ENCODE peak calls at places on chromosomes 3 and 15, in eight cellular contexts. One of them, this sample, is unnamed.
A peak's percentile ranks its signal among the peaks of the same experiment; 100 is the strongest.

GRCh38 chr15:29815000-29815704 is 7.1 kb downstream of the TJP1 start:
- DNase-seq in astrocyte: peak; percentile 37
- DNase-seq in GM03348: no peak
- DNase-seq in CD4-positive, alpha-beta T cell: no peak
- DNase-seq in activated gamma-delta T cell treated with Interleukin-2 at 50 U/mL for 16 hours: no peak
- DNase-seq in iris pigment epithelial cell: no peak
- DNase-seq in T-cell: no peak
- DNase-seq in mucosa of gallbladder: no peak
- DNase-seq in this sample: no peak

GRCh38 chr15:27861171-27861570 is 237.9 kb downstream of the OCA2 start:
- DNase-seq in activated gamma-delta T cell treated with Interleukin-2 at 50 U/mL for 16 hours: no peak
- DNase-seq in iris pigment epithelial cell: no peak
- DNase-seq in mucosa of gallbladder: no peak
- DNase-seq in CD4-positive, alpha-beta T cell: no peak
- DNase-seq in GM03348: no peak
- DNase-seq in T-cell: no peak
- DNase-seq in astrocyte: no peak
- DNase-seq in this sample: no peak

GRCh38 chr3:50481992-50482391 is 21.4 kb downstream of the CACNA2D2 start:
- DNase-seq in activated gamma-delta T cell treated with Interleukin-2 at 50 U/mL for 16 hours: no peak
- DNase-seq in mucosa of gallbladder: no peak
- DNase-seq in iris pigment epithelial cell: no peak
- DNase-seq in astrocyte: no peak
- DNase-seq in T-cell: no peak
- DNase-seq in GM03348: no peak
- DNase-seq in CD4-positive, alpha-beta T cell: no peak
- DNase-seq in this sample: no peak

GRCh38 chr3:127411083-127411727 is 123.4 kb upstream of the PRR20G start:
- DNase-seq in mucosa of gallbladder: no peak
- DNase-seq in T-cell: no peak
- DNase-seq in astrocyte: no peak
- DNase-seq in CD4-positive, alpha-beta T cell: no peak
- DNase-seq in GM03348: no peak
- DNase-seq in activated gamma-delta T cell treated with Interleukin-2 at 50 U/mL for 16 hours: no peak
- DNase-seq in iris pigment epithelial cell: no peak
- DNase-seq in this sample: no peak

GRCh38 chr15:101022876-101023275 is 103.7 kb downstream of the LRRK1 start:
- DNase-seq in T-cell: no peak
- DNase-seq in CD4-positive, alpha-beta T cell: no peak
- DNase-seq in astrocyte: no peak
- DNase-seq in iris pigment epithelial cell: no peak
- DNase-seq in mucosa of gallbladder: no peak
- DNase-seq in GM03348: no peak
- DNase-seq in activated gamma-delta T cell treated with Interleukin-2 at 50 U/mL for 16 hours: no peak
- DNase-seq in this sample: no peak

GRCh38 chr3:45644467-45645201 is 44.6 kb upstream of the SACM1L start:
- DNase-seq in GM03348: peak; percentile 77
- DNase-seq in iris pigment epithelial cell: peak; percentile 95
- DNase-seq in astrocyte: peak; percentile 90
- DNase-seq in CD4-positive, alpha-beta T cell: no peak
- DNase-seq in activated gamma-delta T cell treated with Interleukin-2 at 50 U/mL for 16 hours: no peak
- DNase-seq in T-cell: no peak
- DNase-seq in mucosa of gallbladder: no peak
- DNase-seq in this sample: peak; percentile 85

GRCh38 chr15:56468271-56468912 is 3.5 kb upstream of the MNS1 start:
- DNase-seq in mucosa of gallbladder: no peak
- DNase-seq in iris pigment epithelial cell: peak; percentile 34
- DNase-seq in activated gamma-delta T cell treated with Interleukin-2 at 50 U/mL for 16 hours: no peak
- DNase-seq in GM03348: peak; percentile 40
- DNase-seq in astrocyte: no peak
- DNase-seq in CD4-positive, alpha-beta T cell: no peak
- DNase-seq in T-cell: no peak
- DNase-seq in this sample: peak; percentile 34

GRCh38 chr3:194675680-194676079 is 3.7 kb upstream of the LSG1 start:
- DNase-seq in T-cell: no peak
- DNase-seq in activated gamma-delta T cell treated with Interleukin-2 at 50 U/mL for 16 hours: no peak
- DNase-seq in iris pigment epithelial cell: no peak
- DNase-seq in mucosa of gallbladder: no peak
- DNase-seq in GM03348: no peak
- DNase-seq in astrocyte: no peak
- DNase-seq in CD4-positive, alpha-beta T cell: no peak
- DNase-seq in this sample: no peak

GRCh38 chr3:46667657-46668056 is 25.8 kb downstream of the ALS2CL start:
- DNase-seq in iris pigment epithelial cell: no peak
- DNase-seq in mucosa of gallbladder: no peak
- DNase-seq in CD4-positive, alpha-beta T cell: no peak
- DNase-seq in T-cell: no peak
- DNase-seq in GM03348: no peak
- DNase-seq in activated gamma-delta T cell treated with Interleukin-2 at 50 U/mL for 16 hours: no peak
- DNase-seq in astrocyte: no peak
- DNase-seq in this sample: no peak

GRCh38 chr15:92930776-92931175 is 30.7 kb downstream of the CHD2 start:
- DNase-seq in iris pigment epithelial cell: peak; percentile 96
- DNase-seq in astrocyte: peak; percentile 95
- DNase-seq in GM03348: peak; percentile 60
- DNase-seq in activated gamma-delta T cell treated with Interleukin-2 at 50 U/mL for 16 hours: no peak
- DNase-seq in T-cell: no peak
- DNase-seq in mucosa of gallbladder: no peak
- DNase-seq in CD4-positive, alpha-beta T cell: no peak
- DNase-seq in this sample: peak; percentile 81

GRCh38 chr3:113216393-113216792 is 5.0 kb downstream of the BOC start:
- DNase-seq in astrocyte: no peak
- DNase-seq in GM03348: no peak
- DNase-seq in T-cell: no peak
- DNase-seq in mucosa of gallbladder: no peak
- DNase-seq in iris pigment epithelial cell: no peak
- DNase-seq in activated gamma-delta T cell treated with Interleukin-2 at 50 U/mL for 16 hours: no peak
- DNase-seq in CD4-positive, alpha-beta T cell: no peak
- DNase-seq in this sample: peak; percentile 61

GRCh38 chr3:33980252-33980651 is 181.8 kb downstream of the PDCD6IP start:
- DNase-seq in activated gamma-delta T cell treated with Interleukin-2 at 50 U/mL for 16 hours: no peak
- DNase-seq in T-cell: no peak
- DNase-seq in mucosa of gallbladder: peak; percentile 38
- DNase-seq in astrocyte: peak; percentile 38
- DNase-seq in iris pigment epithelial cell: peak; percentile 74
- DNase-seq in GM03348: peak; percentile 55
- DNase-seq in CD4-positive, alpha-beta T cell: no peak
- DNase-seq in this sample: peak; percentile 27

GRCh38 chr15:101401286-101401685 is 88.2 kb downstream of the PCSK6 start:
- DNase-seq in GM03348: no peak
- DNase-seq in CD4-positive, alpha-beta T cell: no peak
- DNase-seq in activated gamma-delta T cell treated with Interleukin-2 at 50 U/mL for 16 hours: no peak
- DNase-seq in T-cell: no peak
- DNase-seq in mucosa of gallbladder: no peak
- DNase-seq in astrocyte: no peak
- DNase-seq in iris pigment epithelial cell: no peak
- DNase-seq in this sample: no peak

GRCh38 chr15:75616766-75617165 is 8.8 kb downstream of the SNUPN start:
- DNase-seq in astrocyte: no peak
- DNase-seq in mucosa of gallbladder: no peak
- DNase-seq in CD4-positive, alpha-beta T cell: no peak
- DNase-seq in iris pigment epithelial cell: no peak
- DNase-seq in T-cell: no peak
- DNase-seq in GM03348: no peak
- DNase-seq in activated gamma-delta T cell treated with Interleukin-2 at 50 U/mL for 16 hours: no peak
- DNase-seq in this sample: no peak

GRCh38 chr15:85759391-85759790 is 35.3 kb downstream of the KLHL25 start:
- DNase-seq in astrocyte: no peak
- DNase-seq in GM03348: no peak
- DNase-seq in iris pigment epithelial cell: no peak
- DNase-seq in activated gamma-delta T cell treated with Interleukin-2 at 50 U/mL for 16 hours: no peak
- DNase-seq in mucosa of gallbladder: no peak
- DNase-seq in CD4-positive, alpha-beta T cell: no peak
- DNase-seq in T-cell: no peak
- DNase-seq in this sample: no peak

GRCh38 chr3:73512095-73512494 is 112.6 kb downstream of the PDZRN3 start:
- DNase-seq in CD4-positive, alpha-beta T cell: no peak
- DNase-seq in T-cell: no peak
- DNase-seq in astrocyte: no peak
- DNase-seq in iris pigment epithelial cell: no peak
- DNase-seq in mucosa of gallbladder: no peak
- DNase-seq in activated gamma-delta T cell treated with Interleukin-2 at 50 U/mL for 16 hours: no peak
- DNase-seq in GM03348: no peak
- DNase-seq in this sample: no peak

GRCh38 chr3:17394541-17395179 is 347.8 kb downstream of the TBC1D5 start:
- DNase-seq in mucosa of gallbladder: no peak
- DNase-seq in CD4-positive, alpha-beta T cell: no peak
- DNase-seq in astrocyte: no peak
- DNase-seq in activated gamma-delta T cell treated with Interleukin-2 at 50 U/mL for 16 hours: no peak
- DNase-seq in iris pigment epithelial cell: no peak
- DNase-seq in GM03348: no peak
- DNase-seq in T-cell: no peak
- DNase-seq in this sample: no peak

GRCh38 chr3:181629029-181629428 is 82.7 kb upstream of the SOX2 start:
- DNase-seq in GM03348: no peak
- DNase-seq in astrocyte: peak; percentile 42
- DNase-seq in mucosa of gallbladder: no peak
- DNase-seq in CD4-positive, alpha-beta T cell: no peak
- DNase-seq in iris pigment epithelial cell: peak; percentile 48
- DNase-seq in activated gamma-delta T cell treated with Interleukin-2 at 50 U/mL for 16 hours: no peak
- DNase-seq in T-cell: no peak
- DNase-seq in this sample: no peak

GRCh38 chr3:61894988-61895935 is 333.9 kb downstream of the PTPRG start:
- DNase-seq in mucosa of gallbladder: peak; percentile 87
- DNase-seq in CD4-positive, alpha-beta T cell: peak; percentile 2
- DNase-seq in T-cell: peak; percentile 9
- DNase-seq in activated gamma-delta T cell treated with Interleukin-2 at 50 U/mL for 16 hours: peak; percentile 37
- DNase-seq in iris pigment epithelial cell: peak; percentile 98
- DNase-seq in astrocyte: peak; percentile 98
- DNase-seq in GM03348: peak; percentile 45
- DNase-seq in this sample: peak; percentile 78

GRCh38 chr15:56042982-56043980 is 49.9 kb upstream of the NEDD4 start:
- DNase-seq in GM03348: no peak
- DNase-seq in mucosa of gallbladder: no peak
- DNase-seq in activated gamma-delta T cell treated with Interleukin-2 at 50 U/mL for 16 hours: peak; percentile 20
- DNase-seq in astrocyte: no peak
- DNase-seq in T-cell: peak; percentile 54
- DNase-seq in iris pigment epithelial cell: no peak
- DNase-seq in CD4-positive, alpha-beta T cell: no peak
- DNase-seq in this sample: peak; percentile 21

GRCh38 chr15:40990080-40990479 is 36.8 kb downstream of the CHAC1 start:
- DNase-seq in T-cell: no peak
- DNase-seq in astrocyte: no peak
- DNase-seq in GM03348: no peak
- DNase-seq in iris pigment epithelial cell: no peak
- DNase-seq in CD4-positive, alpha-beta T cell: no peak
- DNase-seq in mucosa of gallbladder: no peak
- DNase-seq in activated gamma-delta T cell treated with Interleukin-2 at 50 U/mL for 16 hours: no peak
- DNase-seq in this sample: no peak

GRCh38 chr3:152302521-152303021 is 33.8 kb downstream of the MBNL1 start:
- DNase-seq in iris pigment epithelial cell: peak; percentile 87
- DNase-seq in T-cell: no peak
- DNase-seq in CD4-positive, alpha-beta T cell: no peak
- DNase-seq in mucosa of gallbladder: peak; percentile 42
- DNase-seq in astrocyte: peak; percentile 91
- DNase-seq in activated gamma-delta T cell treated with Interleukin-2 at 50 U/mL for 16 hours: no peak
- DNase-seq in GM03348: peak; percentile 35
- DNase-seq in this sample: peak; percentile 83

GRCh38 chr3:131655076-131655685 is 152.4 kb upstream of the MRPL3 start:
- DNase-seq in T-cell: no peak
- DNase-seq in iris pigment epithelial cell: peak; percentile 15
- DNase-seq in GM03348: no peak
- DNase-seq in CD4-positive, alpha-beta T cell: no peak
- DNase-seq in mucosa of gallbladder: no peak
- DNase-seq in activated gamma-delta T cell treated with Interleukin-2 at 50 U/mL for 16 hours: no peak
- DNase-seq in astrocyte: no peak
- DNase-seq in this sample: no peak

GRCh38 chr3:150412599-150413069 is 4.5 kb downstream of the TSC22D2 start:
- DNase-seq in CD4-positive, alpha-beta T cell: no peak
- DNase-seq in mucosa of gallbladder: no peak
- DNase-seq in GM03348: peak; percentile 30
- DNase-seq in iris pigment epithelial cell: peak; percentile 96
- DNase-seq in activated gamma-delta T cell treated with Interleukin-2 at 50 U/mL for 16 hours: no peak
- DNase-seq in T-cell: no peak
- DNase-seq in astrocyte: peak; percentile 84
- DNase-seq in this sample: peak; percentile 91